ENCODE peak calls at places on chromosome 11, in five cellular contexts. One of them, this sample, is unnamed.

GRCh38 chr11:123362941-123363340 is 67.1 kb upstream of the GRAMD1B start:
- DNase-seq in vagina: no peak
- DNase-seq in CD8-positive, alpha-beta T cell: no peak
- DNase-seq in neuronal stem cell: no peak
- DNase-seq in left ventricle myocardium inferior: no peak
- DNase-seq in this sample: no peak

GRCh38 chr11:124681421-124681820 is 7.7 kb downstream of the SPA17 start:
- DNase-seq in left ventricle myocardium inferior: no peak
- DNase-seq in CD8-positive, alpha-beta T cell: no peak
- DNase-seq in vagina: no peak
- DNase-seq in neuronal stem cell: no peak
- DNase-seq in this sample: no peak

GRCh38 chr11:114255289-114255688 is 40.9 kb upstream of the NNMT start:
- DNase-seq in vagina: no peak
- DNase-seq in neuronal stem cell: no peak
- DNase-seq in CD8-positive, alpha-beta T cell: no peak
- DNase-seq in left ventricle myocardium inferior: no peak
- DNase-seq in this sample: no peak

GRCh38 chr11:104198576-104198975 is 34.6 kb upstream of the PDGFD start:
- DNase-seq in vagina: no peak
- DNase-seq in neuronal stem cell: no peak
- DNase-seq in CD8-positive, alpha-beta T cell: no peak
- DNase-seq in left ventricle myocardium inferior: no peak
- DNase-seq in this sample: no peak

GRCh38 chr11:77518471-77518870 is 44.6 kb upstream of the PAK1 start:
- DNase-seq in vagina: no peak
- DNase-seq in CD8-positive, alpha-beta T cell: no peak
- DNase-seq in left ventricle myocardium inferior: no peak
- DNase-seq in neuronal stem cell: no peak
- DNase-seq in this sample: no peak

GRCh38 chr11:129704831-129705230 is 110.8 kb upstream of the TMEM45B start:
- DNase-seq in vagina: peak; percentile 70
- DNase-seq in CD8-positive, alpha-beta T cell: no peak
- DNase-seq in left ventricle myocardium inferior: no peak
- DNase-seq in neuronal stem cell: no peak
- DNase-seq in this sample: no peak

GRCh38 chr11:60925685-60926267 is 1.5 kb downstream of the TMEM132A start:
- DNase-seq in CD8-positive, alpha-beta T cell: no peak
- DNase-seq in neuronal stem cell: no peak
- DNase-seq in left ventricle myocardium inferior: no peak
- DNase-seq in vagina: no peak
- DNase-seq in this sample: no peak

GRCh38 chr11:108961095-108961494 is 296.2 kb downstream of the DDX10 start:
- DNase-seq in left ventricle myocardium inferior: no peak
- DNase-seq in neuronal stem cell: no peak
- DNase-seq in vagina: no peak
- DNase-seq in CD8-positive, alpha-beta T cell: no peak
- DNase-seq in this sample: no peak

GRCh38 chr11:111631666-111632039 is 29.4 kb downstream of the SIK2 start:
- DNase-seq in vagina: no peak
- DNase-seq in left ventricle myocardium inferior: no peak
- DNase-seq in neuronal stem cell: no peak
- DNase-seq in CD8-positive, alpha-beta T cell: no peak
- DNase-seq in this sample: no peak

GRCh38 chr11:9280655-9281301 is 15.6 kb upstream of the DENND5A start:
- DNase-seq in vagina: peak; percentile 27
- DNase-seq in neuronal stem cell: no peak
- DNase-seq in left ventricle myocardium inferior: no peak
- DNase-seq in CD8-positive, alpha-beta T cell: peak; percentile 65
- DNase-seq in this sample: no peak

GRCh38 chr11:45745065-45745811 is 59.7 kb upstream of the SLC35C1 start:
- DNase-seq in left ventricle myocardium inferior: peak; percentile 77
- DNase-seq in CD8-positive, alpha-beta T cell: no peak
- DNase-seq in vagina: no peak
- DNase-seq in neuronal stem cell: no peak
- DNase-seq in this sample: peak; percentile 87

GRCh38 chr11:125945797-125946520 is at the start of gene VSIG10L2:
- DNase-seq in vagina: peak; percentile 56
- DNase-seq in left ventricle myocardium inferior: no peak
- DNase-seq in CD8-positive, alpha-beta T cell: no peak
- DNase-seq in neuronal stem cell: no peak
- DNase-seq in this sample: no peak

GRCh38 chr11:120590472-120590871 is 78.9 kb downstream of the GRIK4 start:
- DNase-seq in CD8-positive, alpha-beta T cell: no peak
- DNase-seq in vagina: no peak
- DNase-seq in left ventricle myocardium inferior: no peak
- DNase-seq in neuronal stem cell: no peak
- DNase-seq in this sample: no peak

GRCh38 chr11:88398372-88399140 is 61.0 kb upstream of the CTSC start:
- DNase-seq in CD8-positive, alpha-beta T cell: no peak
- DNase-seq in left ventricle myocardium inferior: no peak
- DNase-seq in vagina: no peak
- DNase-seq in neuronal stem cell: no peak
- DNase-seq in this sample: no peak

GRCh38 chr11:126415128-126415527 is 59.6 kb downstream of the ST3GAL4 start:
- DNase-seq in left ventricle myocardium inferior: peak; percentile 88
- DNase-seq in vagina: peak; percentile 98
- DNase-seq in CD8-positive, alpha-beta T cell: no peak
- DNase-seq in neuronal stem cell: no peak
- DNase-seq in this sample: peak; percentile 93

GRCh38 chr11:134561348-134561720 is 149.3 kb upstream of the B3GAT1 start:
- DNase-seq in left ventricle myocardium inferior: no peak
- DNase-seq in vagina: peak; percentile 25
- DNase-seq in CD8-positive, alpha-beta T cell: no peak
- DNase-seq in neuronal stem cell: no peak
- DNase-seq in this sample: no peak

GRCh38 chr11:69453151-69453550 is 28.3 kb upstream of the LINC01488 start:
- DNase-seq in neuronal stem cell: no peak
- DNase-seq in CD8-positive, alpha-beta T cell: no peak
- DNase-seq in vagina: no peak
- DNase-seq in left ventricle myocardium inferior: no peak
- DNase-seq in this sample: no peak

GRCh38 chr11:121555172-121555571 is 102.4 kb upstream of the SORL1-AS1 start:
- DNase-seq in left ventricle myocardium inferior: no peak
- DNase-seq in vagina: no peak
- DNase-seq in CD8-positive, alpha-beta T cell: no peak
- DNase-seq in neuronal stem cell: no peak
- DNase-seq in this sample: no peak

GRCh38 chr11:118152552-118153471 is at the start of gene SCN4B:
- DNase-seq in vagina: no peak
- DNase-seq in CD8-positive, alpha-beta T cell: no peak
- DNase-seq in left ventricle myocardium inferior: peak; percentile 76
- DNase-seq in neuronal stem cell: peak; percentile 72
- DNase-seq in this sample: peak; percentile 72

GRCh38 chr11:124612045-124612444 is 817 bp downstream of the PANX3 start:
- DNase-seq in CD8-positive, alpha-beta T cell: peak; percentile 23
- DNase-seq in neuronal stem cell: no peak
- DNase-seq in vagina: no peak
- DNase-seq in left ventricle myocardium inferior: no peak
- DNase-seq in this sample: no peak

GRCh38 chr11:122981388-122982264 is at the start of gene BSX:
- DNase-seq in left ventricle myocardium inferior: peak; percentile 58
- DNase-seq in CD8-positive, alpha-beta T cell: peak; percentile 60
- DNase-seq in neuronal stem cell: peak; percentile 88
- DNase-seq in vagina: no peak
- DNase-seq in this sample: no peak

GRCh38 chr11:36751251-36751839 is 153.3 kb upstream of the RAG2 start:
- DNase-seq in neuronal stem cell: no peak
- DNase-seq in left ventricle myocardium inferior: no peak
- DNase-seq in CD8-positive, alpha-beta T cell: no peak
- DNase-seq in vagina: no peak
- DNase-seq in this sample: no peak

GRCh38 chr11:12840871-12841516 is 166.8 kb downstream of the TEAD1 start:
- DNase-seq in CD8-positive, alpha-beta T cell: no peak
- DNase-seq in vagina: no peak
- DNase-seq in neuronal stem cell: no peak
- DNase-seq in left ventricle myocardium inferior: no peak
- DNase-seq in this sample: no peak

GRCh38 chr11:120245434-120245833 is 5.5 kb downstream of the POU2F3 start:
- DNase-seq in CD8-positive, alpha-beta T cell: no peak
- DNase-seq in neuronal stem cell: no peak
- DNase-seq in left ventricle myocardium inferior: no peak
- DNase-seq in vagina: no peak
- DNase-seq in this sample: no peak

GRCh38 chr11:1754376-1755150 is 4.2 kb upstream of the IFITM10 start:
- DNase-seq in vagina: no peak
- DNase-seq in CD8-positive, alpha-beta T cell: no peak
- DNase-seq in neuronal stem cell: no peak
- DNase-seq in left ventricle myocardium inferior: no peak
- DNase-seq in this sample: peak; percentile 44

GRCh38 chr11:31968774-31969433 is 122.0 kb upstream of the RCN1 start:
- DNase-seq in vagina: no peak
- DNase-seq in CD8-positive, alpha-beta T cell: no peak
- DNase-seq in neuronal stem cell: no peak
- DNase-seq in left ventricle myocardium inferior: no peak
- DNase-seq in this sample: no peak

GRCh38 chr11:65434057-65434666 is 11.6 kb downstream of the NEAT1 start:
- DNase-seq in neuronal stem cell: no peak
- DNase-seq in CD8-positive, alpha-beta T cell: no peak
- DNase-seq in left ventricle myocardium inferior: no peak
- DNase-seq in vagina: no peak
- DNase-seq in this sample: no peak
- H3K4me3 ChIP-seq in neuronal stem cell: no peak overlapping the region
- H3K4me3 ChIP-seq in CD8-positive, alpha-beta T cell: no peak overlapping the region
- H3K4me3 ChIP-seq in left ventricle myocardium inferior: peak overlapping the region; percentile 80
- H3K4me3 ChIP-seq in vagina: no peak overlapping the region
- H3K4me3 ChIP-seq in this sample: no peak overlapping the region

GRCh38 chr11:106690923-106691322 is 327.4 kb downstream of the GUCY1A2 start:
- DNase-seq in neuronal stem cell: no peak
- DNase-seq in vagina: no peak
- DNase-seq in left ventricle myocardium inferior: no peak
- DNase-seq in CD8-positive, alpha-beta T cell: no peak
- DNase-seq in this sample: no peak
- H3K4me1 ChIP-seq in neuronal stem cell: no peaks in the 10 kb centered on the region
- H3K4me1 ChIP-seq in vagina: no peaks in the 10 kb centered on the region
- H3K4me1 ChIP-seq in left ventricle myocardium inferior: no peaks in the 10 kb centered on the region
- H3K4me1 ChIP-seq in CD8-positive, alpha-beta T cell: no peaks in the 10 kb centered on the region
- H3K4me1 ChIP-seq in this sample: no peaks in the 10 kb centered on the region

GRCh38 chr11:197741-198235 is 4.9 kb downstream of the SCGB1C1 start:
- DNase-seq in neuronal stem cell: no peak
- DNase-seq in CD8-positive, alpha-beta T cell: no peak
- DNase-seq in left ventricle myocardium inferior: no peak
- DNase-seq in vagina: peak; percentile 79
- DNase-seq in this sample: peak; percentile 25
- H3K4me3 ChIP-seq in neuronal stem cell: no peak overlapping the region
- H3K4me3 ChIP-seq in CD8-positive, alpha-beta T cell: no peak overlapping the region
- H3K4me3 ChIP-seq in left ventricle myocardium inferior: no peak overlapping the region
- H3K4me3 ChIP-seq in vagina: no peak overlapping the region
- H3K4me3 ChIP-seq in this sample: no peak overlapping the region

GRCh38 chr11:67274768-67275605 is 8.7 kb downstream of the GRK2 start:
- DNase-seq in neuronal stem cell: no peak
- DNase-seq in CD8-positive, alpha-beta T cell: peak; percentile 22
- DNase-seq in vagina: no peak
- DNase-seq in left ventricle myocardium inferior: peak; percentile 75
- DNase-seq in this sample: peak; percentile 82
- H3K4me1 ChIP-seq in neuronal stem cell: peaks cover 21% of the 10 kb centered on the region
- H3K4me1 ChIP-seq in CD8-positive, alpha-beta T cell: peaks cover 100% of the 10 kb centered on the region
- H3K4me1 ChIP-seq in vagina: peaks cover 100% of the 10 kb centered on the region
- H3K4me1 ChIP-seq in left ventricle myocardium inferior: peaks cover 100% of the 10 kb centered on the region
- H3K4me1 ChIP-seq in this sample: no peaks in the 10 kb centered on the region

GRCh38 chr11:62543680-62544444 is 2.7 kb downstream of the AHNAK start:
- DNase-seq in CD8-positive, alpha-beta T cell: no peak
- DNase-seq in left ventricle myocardium inferior: no peak
- DNase-seq in neuronal stem cell: no peak
- DNase-seq in vagina: no peak
- DNase-seq in this sample: peak; percentile 81
- H3K4me3 ChIP-seq in CD8-positive, alpha-beta T cell: peak overlapping the region; percentile 92
- H3K4me3 ChIP-seq in left ventricle myocardium inferior: peak overlapping the region; percentile 100
- H3K4me3 ChIP-seq in neuronal stem cell: no peak overlapping the region
- H3K4me3 ChIP-seq in vagina: peak overlapping the region; percentile 99
- H3K4me3 ChIP-seq in this sample: peak overlapping the region; percentile 98

DNA sequence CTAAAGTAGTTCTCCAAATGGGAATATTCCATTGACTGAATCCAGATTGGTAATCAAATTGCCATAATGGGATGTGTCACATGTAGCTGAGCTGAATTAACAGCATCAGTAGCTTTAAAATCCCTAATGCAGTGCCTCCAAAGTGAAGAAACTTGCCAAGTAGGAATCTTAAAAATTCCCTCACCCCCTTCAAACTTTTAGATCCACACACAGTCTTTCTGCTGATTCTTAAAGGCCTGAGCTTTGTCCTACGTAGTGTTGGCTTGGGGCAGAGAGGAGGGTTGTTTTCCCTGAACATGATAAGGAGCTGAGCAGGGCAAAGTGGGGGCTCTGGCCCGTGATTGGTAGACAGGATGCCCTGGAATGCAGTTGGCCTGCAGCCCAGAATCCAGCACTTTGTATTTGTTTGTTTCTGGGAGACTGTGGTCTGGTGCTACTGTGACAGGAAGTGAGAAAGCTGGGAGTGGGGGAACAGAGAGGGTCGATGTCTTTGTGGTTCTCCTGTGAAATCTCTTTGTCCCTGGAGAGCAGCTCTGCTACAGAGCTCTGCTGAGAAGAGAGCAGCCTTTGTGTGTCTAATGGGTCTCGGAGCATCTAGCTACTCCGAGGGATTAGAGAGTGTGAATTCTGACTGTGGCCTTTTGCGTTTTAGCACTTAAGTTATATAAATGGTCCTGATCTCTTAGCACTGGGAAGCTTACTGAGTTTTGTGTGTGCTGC is 16.9 kb downstream of the CTNND1 start:
- DNase-seq in CD8-positive, alpha-beta T cell: no peak
- DNase-seq in vagina: peak; percentile 90
- DNase-seq in left ventricle myocardium inferior: peak; percentile 92
- DNase-seq in neuronal stem cell: peak; percentile 87
- DNase-seq in this sample: peak; percentile 91
- H3K4me1 ChIP-seq in CD8-positive, alpha-beta T cell: peaks cover 26% of the 10 kb centered on the region
- H3K4me1 ChIP-seq in vagina: peaks cover 97% of the 10 kb centered on the region
- H3K4me1 ChIP-seq in left ventricle myocardium inferior: peaks cover 100% of the 10 kb centered on the region
- H3K4me1 ChIP-seq in neuronal stem cell: peaks cover 29% of the 10 kb centered on the region
- H3K4me1 ChIP-seq in this sample: peaks cover 32% of the 10 kb centered on the region

GRCh38 chr11:33867996-33868645 is 23.8 kb downstream of the LMO2 start:
- DNase-seq in left ventricle myocardium inferior: no peak
- DNase-seq in CD8-positive, alpha-beta T cell: no peak
- DNase-seq in neuronal stem cell: no peak
- DNase-seq in vagina: no peak
- DNase-seq in this sample: no peak
- H3K4me3 ChIP-seq in left ventricle myocardium inferior: peak overlapping the region; percentile 78
- H3K4me3 ChIP-seq in CD8-positive, alpha-beta T cell: no peak overlapping the region
- H3K4me3 ChIP-seq in neuronal stem cell: no peak overlapping the region
- H3K4me3 ChIP-seq in vagina: peak overlapping the region; percentile 73
- H3K4me3 ChIP-seq in this sample: peak overlapping the region; percentile 78

GRCh38 chr11:43718373-43718772 is 37.8 kb downstream of the HSD17B12 start:
- DNase-seq in left ventricle myocardium inferior: no peak
- DNase-seq in CD8-positive, alpha-beta T cell: no peak
- DNase-seq in vagina: no peak
- DNase-seq in neuronal stem cell: no peak
- DNase-seq in this sample: no peak

GRCh38 chr11:43723617-43724016 is 43.1 kb downstream of the HSD17B12 start:
- DNase-seq in vagina: no peak
- DNase-seq in left ventricle myocardium inferior: no peak
- DNase-seq in neuronal stem cell: no peak
- DNase-seq in CD8-positive, alpha-beta T cell: no peak
- DNase-seq in this sample: no peak
- H3K4me1 ChIP-seq in vagina: no peaks in the 10 kb centered on the region
- H3K4me1 ChIP-seq in left ventricle myocardium inferior: peaks cover 27% of the 10 kb centered on the region
- H3K4me1 ChIP-seq in neuronal stem cell: no peaks in the 10 kb centered on the region
- H3K4me1 ChIP-seq in CD8-positive, alpha-beta T cell: no peaks in the 10 kb centered on the region
- H3K4me1 ChIP-seq in this sample: peaks cover 7% of the 10 kb centered on the region